ENCODE peak calls at places on chromosomes 16 and 17, in seven cellular contexts. U, H, I, Z, G, Y and W are unnamed samples. For H3K4me1, the result is how much of the 10 kb centered on the place peaks cover.

GRCh38 chr16:83994703-83995102 is 26.7 kb downstream of the NECAB2 start:
- DNase-seq in Z (no peak), U (no peak), I (no peak), G (no peak), Y (no peak), H (no peak), W (no peak)

GRCh38 chr17:34301986-34302385 is 16.4 kb downstream of the CCL11 start:
- DNase-seq in I (no peak), U (no peak), G (no peak), Z (no peak), H (no peak), Y (no peak), W (no peak)

GRCh38 chr16:18834873-18835272 is 33.5 kb upstream of the ARL6IP1 start:
- DNase-seq in Y (no peak), Z (no peak), G (no peak), H (no peak), I (no peak), U (no peak), W (no peak)

GRCh38 chr16:83136924-83137323 is 510.2 kb downstream of the CDH13 start:
- DNase-seq in Y (no peak), H (no peak), U (no peak), G (no peak), I (no peak), Z (no peak), W (no peak)

GRCh38 chr17:32915108-32915700 is 12.7 kb upstream of the TMEM98 start:
- DNase-seq in I (no peak), Z (no peak), G (no peak), Y (no peak), H (no peak), U (no peak), W (no peak)

GRCh38 chr16:69105501-69106361 is at the start of gene HAS3:
- DNase-seq in Y (peak), I (peak), Z (peak), G (peak), H (peak), U (peak), W (peak)

GRCh38 chr17:17943281-17943984 is 28.8 kb downstream of the TOM1L2 start:
- DNase-seq in Z (no peak), G (no peak), H (no peak), Y (no peak), I (no peak), U (peak), W (no peak)

GRCh38 chr16:87017388-87018012 is 299.7 kb downstream of the C16orf95 start:
- DNase-seq in Y (no peak), G (peak), I (no peak), H (no peak), Z (no peak), U (peak), W (no peak)

GRCh38 chr17:60231234-60231633 is 81.5 kb downstream of the CA4 start:
- DNase-seq in I (no peak), Y (no peak), U (peak), H (no peak), G (peak), Z (no peak), W (no peak)

GRCh38 chr17:19238167-19238505 is 970 bp downstream of the EPN2 start:
- DNase-seq in Y (peak), G (peak), H (peak), Z (peak), U (peak), I (peak), W (peak)

GRCh38 chr17:58520843-58521430 is 6.5 kb upstream of the MTMR4 start:
- DNase-seq in G (no peak), U (peak), Z (no peak), I (no peak), H (no peak), Y (no peak), W (no peak)

GRCh38 chr16:12760819-12761611 is 42.7 kb downstream of the CPPED1 start:
- DNase-seq in I (no peak), Z (no peak), H (no peak), U (no peak), G (no peak), Y (no peak), W (no peak)
- H3K4me3 ChIP-seq in I (no peak), Z (no peak), H (no peak), U (no peak), G (no peak), Y (no peak), W (no peak)

DNA sequence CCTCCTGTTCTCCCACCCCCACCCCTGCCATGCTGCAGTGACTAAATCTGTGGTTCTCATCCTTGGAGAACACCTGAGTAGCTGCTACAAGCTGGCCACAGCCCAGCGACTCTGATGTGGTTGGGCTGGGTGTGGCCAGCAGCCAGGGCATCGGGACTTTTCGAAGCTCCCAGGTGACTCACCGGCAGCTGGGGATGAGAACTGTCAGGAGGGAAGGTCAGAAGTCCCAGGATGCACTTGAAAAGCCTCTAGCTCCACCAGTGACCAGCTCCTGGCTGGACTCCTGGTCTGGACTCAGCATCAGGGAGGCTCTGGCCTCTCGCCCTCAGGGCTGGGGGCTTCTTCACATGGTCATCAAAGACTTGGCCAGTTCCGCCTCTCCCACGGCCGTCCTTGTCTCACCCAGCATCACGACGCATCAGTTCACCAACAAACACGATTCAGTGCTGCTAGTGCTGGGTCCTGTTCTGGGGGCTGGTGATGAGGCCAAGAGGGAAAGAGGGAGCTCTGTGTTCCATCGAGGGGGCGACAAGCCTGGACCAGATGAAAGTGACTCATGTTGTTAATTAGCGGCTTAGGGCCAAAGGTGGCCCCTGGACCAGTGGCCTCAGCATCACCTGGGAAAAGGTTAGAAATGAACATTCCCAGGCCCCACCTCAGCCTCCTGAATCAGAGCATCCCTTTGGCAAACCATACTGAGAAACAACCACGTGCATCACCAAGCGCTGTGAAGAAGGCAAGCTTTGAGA is 3.9 kb upstream of the C17orf99 start:
- DNase-seq in G (peak), Z (no peak), U (peak), H (no peak), I (peak), Y (peak), W (no peak)
- H3K27ac ChIP-seq in G (peak), Z (no peak), U (no peak), H (peak), I (no peak), Y (no peak), W (no peak)

DNA sequence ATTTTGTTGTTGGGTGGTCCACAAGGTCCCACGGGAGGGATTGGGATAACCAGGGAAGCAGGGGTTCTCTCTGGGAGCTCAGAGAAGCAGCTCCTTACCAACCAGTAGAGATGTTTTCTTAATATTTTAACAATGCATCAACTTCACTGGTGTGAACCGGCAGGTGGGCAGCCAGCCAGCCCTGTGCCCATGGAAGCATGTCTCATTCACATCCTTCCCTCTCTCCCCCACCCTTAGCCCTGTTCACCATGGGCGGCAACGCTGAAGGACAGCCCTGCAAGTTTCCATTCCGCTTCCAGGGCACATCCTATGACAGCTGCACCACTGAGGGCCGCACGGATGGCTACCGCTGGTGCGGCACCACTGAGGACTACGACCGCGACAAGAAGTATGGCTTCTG is 9.3 kb downstream of the MMP2 start:
- DNase-seq in H (peak), Y (no peak), U (no peak), Z (no peak), I (no peak), G (no peak), W (no peak)
- H3K4me1 ChIP-seq in H (under half), Y (under half), U (under half), Z (under half), I (under half), G (under half), W (under half)

GRCh38 chr16:30007378-30007895 is 3.4 kb downstream of the DOC2A start:
- DNase-seq in H (no peak), Z (no peak), I (no peak), U (no peak), G (no peak), Y (no peak), W (no peak)

GRCh38 chr16:30009990-30010816 is 624 bp downstream of the DOC2A start:
- DNase-seq in H (no peak), I (no peak), G (no peak), U (no peak), Y (peak), Z (no peak), W (no peak)

GRCh38 chr16:30011505-30012480 is 966 bp upstream of the DOC2A start:
- DNase-seq in Y (peak), G (no peak), U (no peak), Z (no peak), H (no peak), I (no peak), W (no peak)

GRCh38 chr16:30009085-30009862 is 1.6 kb downstream of the DOC2A start:
- DNase-seq in Y (peak), G (no peak), U (no peak), Z (no peak), I (no peak), H (no peak), W (no peak)

DNA sequence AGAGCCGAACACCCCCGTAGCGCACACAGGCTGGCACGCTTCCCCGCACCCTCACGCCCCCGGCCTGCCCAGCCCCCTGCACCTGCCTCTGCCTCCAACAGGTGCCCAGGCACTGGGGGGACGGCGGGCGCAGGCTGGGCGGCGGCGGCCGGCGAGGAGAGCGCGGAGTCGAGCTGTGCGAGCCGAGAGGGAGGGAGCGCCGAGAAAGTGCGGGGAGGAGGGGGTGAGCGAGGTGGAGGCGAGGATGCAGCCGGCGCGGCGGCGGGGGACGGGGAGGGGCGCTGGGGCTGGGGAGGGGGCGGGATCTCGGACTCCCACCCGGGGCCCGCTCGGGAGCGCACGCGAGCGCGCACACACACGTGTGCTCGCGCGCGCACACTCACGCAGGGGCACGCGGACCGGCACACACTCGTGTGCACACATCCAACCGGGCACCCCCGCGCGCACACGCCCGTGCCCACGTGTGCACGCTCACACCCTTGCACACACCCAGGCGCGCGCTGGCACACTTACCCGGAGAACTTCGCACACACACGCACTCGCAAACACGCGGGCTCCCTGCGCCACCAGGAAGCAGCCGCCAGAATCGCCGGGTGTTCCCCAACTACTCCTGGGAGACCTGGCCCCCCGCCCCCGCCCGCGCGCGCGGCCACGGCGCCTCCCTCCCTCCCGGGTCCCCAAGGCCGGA is at the start of gene DOC2A:
- DNase-seq in Z (no peak), H (no peak), G (no peak), I (no peak), U (peak), Y (peak), W (no peak)
- H3K4me3 ChIP-seq in Z (peak), H (peak), G (peak), I (peak), U (peak), Y (no peak), W (no peak)

GRCh38 chr17:40961586-40961985 is 5.2 kb downstream of the KRT39 start:
- DNase-seq in Y (no peak), H (no peak), G (no peak), I (no peak), U (no peak), Z (no peak), W (no peak)
- H3K27ac ChIP-seq in Y (peak), H (no peak), G (no peak), I (no peak), U (no peak), Z (no peak), W (no peak)

DNA sequence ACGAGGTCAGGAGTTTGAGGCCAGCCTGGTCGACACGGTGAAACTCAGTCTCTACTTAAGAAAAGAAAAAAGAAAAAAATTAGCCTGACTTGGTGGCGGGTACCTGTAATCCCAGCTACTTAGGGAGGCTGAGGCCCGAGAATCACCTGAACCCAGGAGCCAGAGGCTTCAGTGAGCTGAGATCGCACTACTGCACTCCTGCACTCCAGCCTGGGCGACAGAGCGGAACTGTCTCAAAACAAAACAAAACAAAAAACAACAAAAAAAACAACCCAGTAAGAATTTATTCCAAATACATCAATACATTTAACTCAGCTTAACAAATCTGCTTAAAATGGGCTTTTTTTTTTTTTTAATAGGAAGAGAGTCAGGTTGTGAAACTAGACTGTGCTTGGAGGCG is 23.3 kb downstream of the KANSL1 start:
- DNase-seq in G (no peak), Y (no peak), H (no peak), Z (no peak), U (no peak), I (no peak), W (no peak)
- H3K4me1 ChIP-seq in G (under half), Y (under half), H (under half), Z (half or more), U (under half), I (half or more), W (under half)

GRCh38 chr17:41549596-41550039 is 21.5 kb upstream of the KRT19 start:
- DNase-seq in U (no peak), I (no peak), Z (no peak), H (no peak), G (no peak), Y (no peak), W (peak)
- H3K4me3 ChIP-seq in U (no peak), I (no peak), Z (no peak), H (no peak), G (no peak), Y (no peak), W (no peak)

GRCh38 chr17:2707721-2708584 is 3.6 kb downstream of the CLUH start:
- DNase-seq in I (peak), Y (peak), U (peak), H (no peak), G (no peak), Z (peak), W (peak)
- H3K27ac ChIP-seq in I (peak), Y (peak), U (no peak), H (peak), G (no peak), Z (peak), W (peak)

DNA sequence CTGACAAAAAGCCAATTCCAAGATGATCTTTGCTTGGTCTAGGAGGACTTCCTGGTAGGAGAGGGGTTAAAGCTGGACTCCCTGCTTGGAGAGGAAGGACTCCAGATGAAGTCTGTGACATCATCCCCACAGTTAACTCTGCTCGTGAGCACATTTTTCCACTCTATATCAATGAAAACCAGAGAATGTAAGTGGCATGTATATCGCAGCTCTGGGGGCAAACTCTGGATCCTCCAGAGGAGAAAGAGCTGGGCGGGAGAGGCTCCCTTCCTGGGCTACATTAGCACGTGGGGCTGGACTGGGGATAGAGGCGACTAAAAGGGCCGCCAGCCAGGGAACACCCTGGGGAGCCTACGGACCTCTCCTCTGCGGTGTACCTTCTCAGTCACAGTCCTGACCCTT is 34.1 kb downstream of the HIC1 start:
- DNase-seq in I (no peak), Y (no peak), Z (no peak), H (no peak), G (no peak), U (no peak), W (no peak)
- H3K4me1 ChIP-seq in I (half or more), Y (under half), Z (half or more), H (half or more), G (under half), U (under half), W (half or more)